ENCODE peak calls at places on chromosome 15, in four cellular contexts. K is astrocyte of the spinal cord, S is MM.1S, C is A549. N is an unnamed sample.

GRCh38 chr15:101027273-101027901 is 108.2 kb downstream of the LRRK1 start:
- DNase-seq in K (no peak), S (no peak), C (no peak), N (no peak)

GRCh38 chr15:85839637-85840036 is 44.9 kb upstream of the KLHL25 start:
- DNase-seq in K (no peak), S (no peak), C (no peak), N (no peak)

GRCh38 chr15:72706266-72706665 is 20.3 kb downstream of the BBS4 start:
- DNase-seq in K (no peak), S (no peak), C (no peak), N (no peak)

GRCh38 chr15:99566157-99566900 is 545 bp downstream of the MEF2A start:
- DNase-seq in K (peak; percentile 6), S (peak; percentile 29), C (no peak), N (no peak)

GRCh38 chr15:81002254-81003022 is 1.7 kb downstream of the TLNRD1 start:
- DNase-seq in K (no peak), S (peak; percentile 24), C (no peak), N (peak; percentile 63)

GRCh38 chr15:68820205-68820588 is 498 bp downstream of the ANP32A start:
- DNase-seq in K (peak; percentile 34), S (peak; percentile 56), C (peak; percentile 31), N (no peak)

GRCh38 chr15:100241572-100242479 is 99.9 kb downstream of the ADAMTS17 start:
- DNase-seq in K (peak; percentile 88), S (no peak), C (peak; percentile 48), N (peak; percentile 1)

GRCh38 chr15:52558196-52558595 is 10.6 kb downstream of the ARPP19 start:
- DNase-seq in K (peak; percentile 78), S (no peak), C (no peak), N (peak; percentile 56)

GRCh38 chr15:26702381-26702780 is 70.5 kb downstream of the GABRB3 start:
- DNase-seq in K (no peak), S (no peak), C (no peak), N (no peak)

GRCh38 chr15:88127477-88127799 is 129.1 kb downstream of the NTRK3 start:
- DNase-seq in K (no peak), S (no peak), C (no peak), N (no peak)

GRCh38 chr15:31489801-31490646 is 163.4 kb downstream of the KLF13 start:
- DNase-seq in K (peak; percentile 49), S (peak; percentile 72), C (peak; percentile 87), N (peak; percentile 46)

GRCh38 chr15:71598741-71599140 is 211.6 kb upstream of the NR2E3 start:
- DNase-seq in K (no peak), S (no peak), C (no peak), N (no peak)

GRCh38 chr15:100565591-100565990 is 36.4 kb downstream of the LINS1 start:
- DNase-seq in K (no peak), S (no peak), C (no peak), N (no peak)

GRCh38 chr15:39553947-39554731 is 26.7 kb upstream of the THBS1 start:
- DNase-seq in K (no peak), S (peak; percentile 37), C (no peak), N (no peak)

GRCh38 chr15:59723686-59724336 is 34.7 kb upstream of the BNIP2 start:
- DNase-seq in K (no peak), S (no peak), C (no peak), N (peak; percentile 5)

GRCh38 chr15:69398541-69398940 is 15.6 kb upstream of the KIF23 start:
- DNase-seq in K (peak; percentile 38), S (no peak), C (no peak), N (peak; percentile 82)

GRCh38 chr15:41829959-41830646 is 2.2 kb downstream of the JMJD7 start:
- DNase-seq in K (no peak), S (no peak), C (no peak), N (no peak)

GRCh38 chr15:80277147-80277546 is 25.1 kb upstream of the CTXND1 start:
- DNase-seq in K (no peak), S (no peak), C (no peak), N (no peak)

GRCh38 chr15:31262143-31262530 is 64.5 kb upstream of the KLF13 start:
- DNase-seq in K (no peak), S (no peak), C (no peak), N (no peak)

GRCh38 chr15:59594493-59594942 is 17.1 kb upstream of the GCNT3 start:
- DNase-seq in K (peak; percentile 70), S (no peak), C (peak; percentile 97), N (peak; percentile 71)

GRCh38 chr15:79615754-79616153 is 183.6 kb downstream of the MINAR1 start:
- DNase-seq in K (no peak), S (no peak), C (no peak), N (no peak)

GRCh38 chr15:96457852-96458251 is 127.4 kb downstream of the NR2F2 start:
- DNase-seq in K (no peak), S (no peak), C (no peak), N (no peak)

GRCh38 chr15:49301562-49301961 is 121.5 kb upstream of the FGF7 start:
- DNase-seq in K (peak; percentile 41), S (no peak), C (no peak), N (peak; percentile 48)

GRCh38 chr15:35256555-35256954 is 171.5 kb upstream of the NANOGP8 start:
- DNase-seq in K (no peak), S (no peak), C (no peak), N (peak; percentile 73)

GRCh38 chr15:58877999-58878825 is 55.3 kb downstream of the SLTM start:
- DNase-seq in K (no peak), S (no peak), C (no peak), N (no peak)

GRCh38 chr15:76196286-76196948 is 114.9 kb downstream of the ETFA start:
- DNase-seq in K (peak; percentile 85), S (no peak), C (peak; percentile 91), N (peak; percentile 94)

GRCh38 chr15:74643368-74644204 is 27.9 kb downstream of the CLK3 start:
- DNase-seq in K (no peak), S (no peak), C (no peak), N (no peak)
- H3K4me3 ChIP-seq in K (no peak overlapping the region), S (no peak overlapping the region), C (no peak overlapping the region), N (no peak overlapping the region)

GRCh38 chr15:67105991-67106763 is 40.8 kb downstream of the SMAD3 start:
- DNase-seq in K (no peak), S (no peak), C (no peak), N (no peak)
- H3K4me3 ChIP-seq in K (no peak overlapping the region), S (no peak overlapping the region), C (no peak overlapping the region), N (no peak overlapping the region)

GRCh38 chr15:95326689-95327525 is 1003.6 kb upstream of the NR2F2 start:
- DNase-seq in K (no peak), S (no peak), C (no peak), N (no peak)

GRCh38 chr15:95323798-95324197 is 1006.7 kb upstream of the NR2F2 start:
- DNase-seq in K (no peak), S (no peak), C (no peak), N (no peak)

GRCh38 chr15:95327661-95328060 is 1002.8 kb upstream of the NR2F2 start:
- DNase-seq in K (no peak), S (no peak), C (no peak), N (no peak)

GRCh38 chr15:95324596-95325135 is 1005.8 kb upstream of the NR2F2 start:
- DNase-seq in K (no peak), S (no peak), C (no peak), N (no peak)

DNA sequence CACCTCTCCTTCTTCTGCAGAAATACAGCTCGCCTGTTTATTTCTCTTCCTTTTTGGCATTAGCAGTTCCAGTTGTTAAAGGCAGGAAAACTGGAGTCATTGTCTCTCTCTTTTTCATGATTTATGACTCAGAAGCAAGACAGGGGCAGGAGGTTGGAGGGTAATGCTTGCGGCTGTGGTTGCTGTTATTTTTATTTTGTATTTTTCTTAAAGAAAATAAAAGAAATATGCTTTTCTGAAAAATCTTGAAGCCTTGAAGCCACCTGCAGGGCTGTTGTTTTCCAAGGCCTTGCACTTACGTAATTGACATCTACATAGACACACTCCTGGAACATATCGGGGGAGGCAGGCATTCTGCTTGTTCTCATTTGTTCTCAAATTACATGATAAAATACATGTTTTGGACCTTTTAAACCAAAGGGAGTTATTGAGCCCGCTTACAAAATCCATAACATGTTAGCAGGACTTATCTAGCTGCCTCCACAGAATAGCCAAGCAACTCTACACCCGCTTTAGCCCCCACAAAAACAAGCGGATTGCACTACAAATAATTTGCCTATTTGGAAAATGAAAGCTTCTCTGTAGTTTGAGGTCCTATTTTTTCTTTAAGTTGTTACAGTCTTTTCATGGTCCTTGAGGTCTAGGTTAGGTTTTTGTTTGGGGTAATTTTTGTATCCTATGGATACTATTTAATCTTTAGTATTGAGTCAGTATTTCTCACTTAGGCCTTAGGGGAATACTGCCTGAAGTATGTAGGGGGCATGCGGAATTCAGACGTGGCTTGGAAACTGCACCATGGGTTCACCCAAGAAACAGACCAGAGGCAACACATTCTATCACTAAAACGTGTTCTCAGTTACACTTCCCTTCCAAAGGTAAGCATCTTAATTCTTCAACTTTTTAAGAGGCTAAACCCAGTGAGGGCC is 1004.5 kb upstream of the NR2F2 start:
- DNase-seq in K (peak; percentile 74), S (no peak), C (no peak), N (no peak)
- H3K4me3 ChIP-seq in K (peak overlapping the region; percentile 44), S (no peak overlapping the region), C (no peak overlapping the region), N (peak overlapping the region; percentile 32)

GRCh38 chr15:63600001-63600645 is 2.9 kb downstream of the FBXL22 start:
- DNase-seq in K (no peak), S (peak; percentile 36), C (peak; percentile 51), N (no peak)

GRCh38 chr15:63599401-63600000 is 2.3 kb downstream of the FBXL22 start:
- DNase-seq in K (peak; percentile 32), S (peak; percentile 65), C (peak; percentile 74), N (no peak)

GRCh38 chr15:63597821-63598220 is 634 bp downstream of the FBXL22 start:
- DNase-seq in K (no peak), S (no peak), C (no peak), N (no peak)

GRCh38 chr15:63597033-63597790 is at the start of gene FBXL22:
- DNase-seq in K (peak; percentile 38), S (no peak), C (no peak), N (peak; percentile 57)

DNA sequence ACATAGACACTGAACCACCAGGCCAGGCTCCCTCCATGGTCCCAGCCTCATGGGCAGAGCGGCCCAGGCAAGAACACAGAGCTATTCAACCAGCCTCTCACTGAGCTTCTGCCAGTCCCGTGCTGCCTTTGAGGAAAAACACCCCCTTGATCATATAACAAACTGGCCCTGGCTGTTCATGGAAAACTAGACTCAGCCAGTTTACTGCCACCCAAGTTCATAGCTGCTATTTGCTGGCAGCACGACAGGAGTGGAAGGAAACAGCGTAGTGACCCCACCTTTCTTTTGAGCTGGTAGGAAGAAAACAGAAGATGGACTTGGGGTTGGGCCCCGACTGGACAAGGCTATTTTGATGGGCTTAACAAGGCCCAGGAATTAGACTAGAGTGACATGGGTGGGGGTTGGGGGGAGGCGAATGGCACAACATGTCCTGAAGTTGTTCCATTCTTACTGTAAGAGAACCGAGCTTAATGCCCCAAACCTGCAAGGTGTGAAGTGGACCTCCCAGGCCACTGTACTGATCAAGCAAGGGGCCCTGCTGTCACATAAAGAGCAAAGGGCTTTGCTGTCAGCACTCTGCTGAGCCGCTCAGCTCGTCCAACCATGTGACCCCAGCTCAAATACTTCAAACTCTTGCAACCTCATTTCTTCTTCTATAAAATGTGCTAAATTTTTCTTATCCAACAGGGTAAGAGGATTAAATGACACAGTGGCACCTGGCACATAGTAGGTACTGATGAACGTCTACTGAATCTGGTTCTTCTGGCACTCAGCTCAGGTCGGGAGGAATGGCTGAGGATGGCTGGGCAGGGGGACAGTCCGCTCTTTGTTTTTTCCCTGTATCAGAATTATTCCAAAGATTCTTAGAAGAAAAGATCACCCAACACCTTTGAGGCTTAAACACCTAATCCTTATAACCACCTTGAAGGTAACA is 1.5 kb downstream of the FBXL22 start:
- DNase-seq in K (no peak), S (no peak), C (no peak), N (no peak)
- H3K4me3 ChIP-seq in K (no peak overlapping the region), S (peak overlapping the region; percentile 66), C (no peak overlapping the region), N (no peak overlapping the region)

GRCh38 chr15:45341775-45342174 is 36.6 kb downstream of the GATM start:
- DNase-seq in K (no peak), S (no peak), C (no peak), N (no peak)
- H3K4me3 ChIP-seq in K (no peak overlapping the region), S (no peak overlapping the region), C (no peak overlapping the region), N (no peak overlapping the region)

N was measured in foreskin fibroblast.